ENCODE peak calls at places on chromosomes 3 and 15, in ten cellular contexts. I, U, O, S, W, D, P, Z, C and A are unnamed samples.
A peak's percentile ranks its signal among the peaks of the same experiment; 100 is the strongest.

GRCh38 chr3:39144095-39144747 is 9.2 kb downstream of the CSRNP1 start:
- DNase-seq in I (peak; percentile 39), U (no peak), O (no peak), S (no peak), W (no peak), D (no peak), P (no peak), Z (peak; percentile 64), C (no peak), A (no peak)

GRCh38 chr15:76075060-76075459 is 15.3 kb downstream of the TMEM266 start:
- DNase-seq in I (peak; percentile 18), U (no peak), O (no peak), S (peak; percentile 72), W (no peak), D (no peak), P (no peak), Z (no peak), C (no peak), A (no peak)

GRCh38 chr15:74780983-74781672 is 752 bp upstream of the CSK start:
- DNase-seq in I (no peak), U (no peak), O (no peak), S (peak; percentile 55), W (no peak), D (no peak), P (no peak), Z (no peak), C (no peak), A (peak; percentile 31)

GRCh38 chr3:58539636-58540035 is 2.6 kb upstream of the ACOX2 start:
- DNase-seq in I (no peak), U (no peak), O (peak; percentile 29), S (no peak), W (no peak), D (no peak), P (no peak), Z (no peak), C (no peak), A (no peak)

GRCh38 chr15:100628746-100629145 is 26.4 kb downstream of the ASB7 start:
- DNase-seq in I (no peak), U (no peak), O (no peak), S (no peak), W (no peak), D (no peak), P (peak; percentile 88), Z (no peak), C (no peak), A (peak; percentile 71)

GRCh38 chr15:59999558-60000112 is 4.5 kb upstream of the FOXB1 start:
- DNase-seq in I (no peak), U (no peak), O (no peak), S (no peak), W (no peak), D (no peak), P (no peak), Z (no peak), C (no peak), A (no peak)

GRCh38 chr3:88148651-88149050 is 1.1 kb upstream of the C3orf38 start:
- DNase-seq in I (no peak), U (peak; percentile 17), O (no peak), S (no peak), W (no peak), D (no peak), P (no peak), Z (no peak), C (no peak), A (no peak)

GRCh38 chr3:128973988-128974564 is 19.8 kb downstream of the CFAP92 start:
- DNase-seq in I (no peak), U (no peak), O (peak; percentile 24), S (no peak), W (no peak), D (no peak), P (no peak), Z (no peak), C (no peak), A (no peak)

GRCh38 chr15:82835391-82835917 is 26.0 kb downstream of the WHAMM start:
- DNase-seq in I (no peak), U (no peak), O (no peak), S (no peak), W (no peak), D (no peak), P (no peak), Z (no peak), C (no peak), A (no peak)

GRCh38 chr3:148178508-148178907 is 519.2 kb upstream of the AGTR1 start:
- DNase-seq in I (peak; percentile 7), U (no peak), O (no peak), S (peak; percentile 29), W (no peak), D (peak; percentile 35), P (no peak), Z (no peak), C (peak; percentile 10), A (peak; percentile 43)

DNA sequence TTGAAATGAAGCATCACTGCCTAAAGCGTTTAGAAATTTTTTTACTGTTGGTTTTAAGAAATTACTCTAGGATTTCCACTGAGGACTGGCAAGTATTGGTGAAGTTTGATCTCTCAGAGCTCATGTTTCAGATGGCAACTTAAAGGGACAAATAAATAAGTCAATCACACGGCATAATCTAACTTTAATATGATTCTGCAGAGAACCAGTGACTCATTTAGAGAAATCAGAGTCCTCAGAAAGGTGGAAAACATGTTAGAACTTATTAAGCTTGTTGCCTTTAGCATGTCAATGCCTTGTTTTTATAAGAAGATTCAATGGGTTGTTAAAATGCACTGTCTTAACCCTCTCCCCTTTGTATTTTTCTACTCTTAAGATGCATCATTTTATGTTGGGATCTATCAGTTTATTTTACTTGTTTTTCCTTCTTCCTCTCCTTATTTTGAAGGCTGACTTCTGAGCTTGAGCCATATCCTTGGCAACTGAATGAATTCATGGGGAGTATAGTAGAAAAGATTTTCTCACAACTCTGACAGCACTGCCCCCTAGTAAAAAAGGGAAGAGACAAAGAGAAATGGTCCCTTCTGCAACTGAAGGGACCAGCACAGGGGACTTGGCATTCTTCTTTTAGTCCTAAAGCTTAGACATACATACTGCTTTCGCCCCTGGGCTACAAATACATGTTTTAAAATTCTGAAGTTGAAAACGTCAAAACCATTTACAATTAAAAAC is 431.2 kb downstream of the LPP start:
- DNase-seq in I (peak; percentile 53), U (no peak), O (no peak), S (peak; percentile 86), W (no peak), D (no peak), P (peak; percentile 30), Z (no peak), C (peak; percentile 49), A (peak; percentile 51)
- H3K4me3 ChIP-seq in I (peak overlapping the region; percentile 39), U (no peak overlapping the region), O (no peak overlapping the region), S (no peak overlapping the region), W (peak overlapping the region; percentile 9), D (no peak overlapping the region), P (no peak overlapping the region), Z (no peak overlapping the region), C (no peak overlapping the region), A (no peak overlapping the region)

DNA sequence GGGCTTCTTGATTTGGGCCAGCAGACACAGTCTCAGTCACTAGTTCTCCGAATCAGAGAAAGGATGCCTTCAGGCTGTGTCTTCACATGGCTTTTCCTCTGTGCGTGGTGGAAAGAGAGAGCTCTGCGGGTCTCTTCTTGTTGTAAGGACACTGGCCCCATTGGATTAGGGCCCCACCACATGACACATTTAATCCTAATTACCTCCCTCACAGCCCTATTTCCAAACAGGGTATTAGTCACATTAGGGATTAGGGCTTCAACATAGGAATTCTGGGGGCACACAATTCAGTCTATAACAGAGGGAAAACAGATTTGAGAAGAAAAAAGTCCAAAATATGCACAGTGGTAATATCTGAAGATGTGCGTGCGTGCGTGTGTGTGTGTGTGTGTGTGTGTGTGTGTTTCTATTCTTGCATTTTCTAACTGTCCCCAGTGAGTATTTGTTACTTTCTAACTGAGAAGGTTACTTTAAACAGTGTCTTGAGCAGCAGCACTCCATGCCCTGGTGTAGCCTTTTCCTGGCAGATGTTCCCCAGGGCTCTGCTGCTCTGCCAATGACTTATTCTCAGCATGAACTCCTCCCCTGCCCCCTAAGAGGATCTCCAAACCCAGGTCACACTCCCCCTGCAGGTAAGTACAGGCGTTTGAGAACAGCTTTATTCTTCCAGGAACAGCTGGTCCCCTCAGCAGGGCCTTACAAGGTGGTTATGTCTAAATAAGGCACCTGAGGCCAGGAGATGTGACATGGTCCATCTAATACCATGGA is 72.9 kb downstream of the RPL39L start:
- DNase-seq in I (peak; percentile 42), U (no peak), O (no peak), S (peak; percentile 73), W (no peak), D (no peak), P (peak; percentile 40), Z (no peak), C (peak; percentile 20), A (peak; percentile 49)
- TF ChIP-seq CTCF in I (peak; percentile 38), U (no peak), O (no peak), S (peak; percentile 47), W (peak; percentile 13), D (peak; percentile 14), P (peak; percentile 26), Z (no peak), C (peak; percentile 24), A (peak; percentile 28)

DNA sequence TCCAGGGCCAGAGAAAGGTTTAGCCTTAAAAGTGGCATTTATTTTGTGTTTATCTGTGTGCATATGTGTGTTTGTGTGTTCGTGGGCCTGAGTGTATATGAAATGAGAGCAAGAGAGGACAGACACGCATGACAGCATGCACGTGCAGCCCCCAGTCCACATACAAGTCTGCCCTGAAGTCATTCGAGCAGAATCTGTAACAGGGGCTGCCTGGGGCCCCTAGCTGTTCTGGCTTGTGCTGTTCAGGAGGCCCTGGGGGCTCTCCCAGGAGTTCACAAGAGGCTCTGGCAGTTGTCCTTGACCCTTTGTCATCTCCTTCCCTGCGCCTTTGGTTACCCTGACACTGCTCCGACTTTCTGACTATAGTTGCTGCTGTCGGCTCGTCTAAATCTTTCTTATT is 18.2 kb upstream of the TRAK1 start:
- DNase-seq in I (no peak), U (no peak), O (no peak), S (no peak), W (no peak), D (no peak), P (no peak), Z (no peak), C (no peak), A (no peak)
- H3K4me3 ChIP-seq in I (no peak overlapping the region), U (no peak overlapping the region), O (peak overlapping the region; percentile 31), S (no peak overlapping the region), W (peak overlapping the region; percentile 63), D (peak overlapping the region; percentile 30), P (no peak overlapping the region), Z (peak overlapping the region; percentile 38), C (no peak overlapping the region), A (no peak overlapping the region)

GRCh38 chr3:51100543-51100851 is 284.6 kb upstream of the MANF start:
- DNase-seq in I (no peak), U (no peak), O (no peak), S (no peak), W (no peak), D (no peak), P (no peak), Z (no peak), C (no peak), A (no peak)
- TF ChIP-seq CTCF in I (no peak), U (no peak), O (no peak), S (no peak), W (no peak), D (no peak), P (no peak), Z (no peak), C (no peak), A (no peak)

GRCh38 chr15:90991587-90992285 is 2.6 kb downstream of the PRC1 start:
- DNase-seq in I (no peak), U (no peak), O (no peak), S (no peak), W (no peak), D (no peak), P (no peak), Z (no peak), C (no peak), A (no peak)
- H3K4me3 ChIP-seq in I (no peak overlapping the region), U (no peak overlapping the region), O (no peak overlapping the region), S (no peak overlapping the region), W (no peak overlapping the region), D (no peak overlapping the region), P (no peak overlapping the region), Z (no peak overlapping the region), C (no peak overlapping the region), A (no peak overlapping the region)